ENCODE peak calls at places on chromosomes 16 and 17, in four cellular contexts. X is HCT116, P is HepG2, F is K562. H is an unnamed sample.

GRCh38 chr16:81500833-81501521 is 56.4 kb downstream of the CMIP start:
- DNase-seq in X (no peak), P (no peak), F (no peak), H (no peak)

GRCh38 chr16:71524566-71525553 is 1.4 kb upstream of the CHST4 start:
- DNase-seq in X (no peak), P (no peak), F (no peak), H (no peak)

GRCh38 chr16:53341787-53342186 is 92.5 kb upstream of the RBL2 start:
- DNase-seq in X (no peak), P (no peak), F (no peak), H (no peak)

GRCh38 chr16:1364510-1364909 is 12.8 kb downstream of the GNPTG start:
- DNase-seq in X (no peak), P (no peak), F (no peak), H (no peak)

GRCh38 chr17:55348749-55349354 is 72.8 kb downstream of the MMD start:
- DNase-seq in X (peak), P (peak), F (peak), H (peak)

GRCh38 chr17:45839442-45839841 is 5.2 kb upstream of the SPPL2C start:
- DNase-seq in X (no peak), P (no peak), F (no peak), H (no peak)

GRCh38 chr17:82698974-82699442 is 510 bp upstream of the RAB40B start:
- DNase-seq in X (no peak), P (no peak), F (peak), H (no peak)

GRCh38 chr17:73508057-73508930 is 136.0 kb downstream of the SDK2 start:
- DNase-seq in X (no peak), P (no peak), F (no peak), H (no peak)

GRCh38 chr16:46830417-46830901 is 521 bp downstream of the C16orf87 start:
- DNase-seq in X (no peak), P (no peak), F (peak), H (no peak)

GRCh38 chr17:4548721-4549531 is 6.3 kb downstream of the MYBBP1A start:
- DNase-seq in X (no peak), P (no peak), F (no peak), H (no peak)

GRCh38 chr16:12519986-12520385 is 283.7 kb downstream of the CPPED1 start:
- DNase-seq in X (no peak), P (no peak), F (no peak), H (no peak)

GRCh38 chr16:87570938-87571867 is 31.1 kb upstream of the JPH3 start:
- DNase-seq in X (peak), P (peak), F (peak), H (no peak)

GRCh38 chr17:82910770-82911169 is 70.9 kb upstream of the ZNF750 start:
- DNase-seq in X (no peak), P (no peak), F (no peak), H (no peak)

GRCh38 chr17:40463122-40463550 is 19.9 kb downstream of the IGFBP4 start:
- DNase-seq in X (no peak), P (no peak), F (no peak), H (no peak)

DNA sequence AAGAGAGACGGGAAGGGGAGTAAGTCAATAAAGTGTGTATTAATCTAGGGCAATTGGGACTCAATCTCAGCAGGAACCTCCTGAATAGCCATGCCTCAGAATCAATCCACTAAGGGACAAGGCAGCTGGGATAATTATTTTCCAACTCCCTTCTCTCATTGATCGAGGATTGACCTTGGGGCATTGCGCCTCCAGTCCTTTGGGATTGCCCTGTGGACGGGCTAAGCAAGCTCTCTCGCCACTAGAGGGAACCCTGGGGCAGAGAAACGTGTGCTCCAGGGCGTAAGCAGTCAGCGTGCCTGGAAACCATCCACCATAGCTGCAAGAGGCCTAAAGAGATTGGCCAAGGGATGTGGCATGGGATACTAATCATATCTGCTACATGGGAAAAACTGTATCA is 53.9 kb upstream of the ERCC4 start:
- DNase-seq in X (peak), P (peak), F (peak), H (peak)
- TF ChIP-seq CTCF in X (peak), P (peak), F (peak), H (peak)

DNA sequence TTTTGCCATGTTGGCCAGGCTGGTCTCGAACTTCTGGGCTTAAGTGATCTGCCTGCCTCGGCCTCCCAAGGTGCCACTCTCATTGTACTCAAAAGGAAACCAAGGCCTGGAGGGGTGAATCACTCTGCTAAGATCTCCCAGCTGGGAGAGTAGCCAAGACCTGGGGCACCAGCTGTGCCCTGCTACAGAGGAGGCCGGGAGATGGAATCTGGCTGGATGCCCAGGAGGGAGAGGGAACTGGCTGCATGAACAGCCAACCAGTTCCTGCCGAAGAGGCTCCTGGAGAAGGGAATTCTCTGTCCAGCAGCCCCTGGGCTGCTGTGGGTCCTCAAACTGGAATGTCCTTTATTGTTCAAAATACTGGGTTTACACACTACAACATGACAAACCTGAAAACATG is 238.7 kb upstream of the CIBAR2 start:
- DNase-seq in X (peak), P (no peak), F (no peak), H (peak)
- H3K27ac ChIP-seq in X (peak), P (no peak), F (no peak), H (peak)

GRCh38 chr16:24688359-24688758 is 41.1 kb upstream of the TNRC6A start:
- DNase-seq in X (no peak), P (no peak), F (no peak), H (no peak)

GRCh38 chr16:24683250-24683649 is 46.2 kb upstream of the TNRC6A start:
- DNase-seq in X (no peak), P (no peak), F (no peak), H (no peak)

GRCh38 chr16:24686678-24687077 is 42.8 kb upstream of the TNRC6A start:
- DNase-seq in X (no peak), P (no peak), F (no peak), H (no peak)

GRCh38 chr16:24683847-24684493 is 45.5 kb upstream of the TNRC6A start:
- DNase-seq in X (no peak), P (no peak), F (no peak), H (no peak)

DNA sequence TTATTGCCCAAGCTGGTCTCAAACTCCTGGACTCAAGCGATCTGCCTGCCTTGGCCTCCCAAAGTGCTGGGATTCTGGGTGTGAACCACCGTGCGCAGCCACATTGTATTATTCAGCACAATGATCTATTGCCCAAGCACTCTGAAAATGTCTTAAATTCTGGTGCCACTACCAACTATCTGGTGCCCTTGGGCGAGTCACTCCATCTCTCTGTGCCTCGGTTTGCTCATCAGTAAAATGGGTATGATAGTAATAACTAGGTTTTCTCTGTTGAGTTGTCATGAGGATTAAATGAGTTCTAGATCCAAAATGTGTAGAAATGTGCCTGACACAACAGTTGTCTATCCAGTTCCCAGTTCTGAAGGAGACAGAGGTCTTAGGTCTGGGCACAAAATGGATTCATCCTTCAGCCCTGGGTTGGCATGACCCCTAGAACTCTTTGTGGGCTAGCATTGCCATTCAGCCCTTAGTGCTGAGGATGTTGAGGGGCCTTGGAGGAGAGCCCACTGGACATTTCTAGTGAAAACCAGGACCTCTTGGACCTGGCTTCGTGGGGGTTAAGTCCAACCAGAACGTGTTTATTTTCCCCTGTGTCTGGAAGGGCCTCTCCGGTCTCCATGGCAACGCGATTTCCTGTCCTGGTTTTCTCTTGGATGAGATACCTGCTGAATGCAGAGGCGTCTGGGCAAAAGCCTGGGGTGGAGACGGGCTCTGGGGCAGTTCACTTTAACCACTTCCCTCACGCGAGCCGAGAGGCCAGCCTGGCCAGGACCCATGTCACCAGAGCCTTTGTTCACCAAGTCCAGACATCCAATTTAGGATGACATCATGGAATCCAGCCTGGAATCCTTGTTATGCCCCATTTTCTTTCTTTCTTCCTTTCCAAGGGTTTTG is 43.7 kb upstream of the TNRC6A start:
- DNase-seq in X (no peak), P (peak), F (no peak), H (no peak)
- TF ChIP-seq TCF7L2 in X (no peak), P (no peak), F (no peak), H (no peak)

GRCh38 chr16:2483160-2483559 is 8.2 kb downstream of the TBC1D24 start:
- DNase-seq in X (no peak), P (no peak), F (no peak), H (no peak)

GRCh38 chr16:2480948-2481347 is 6.0 kb downstream of the TBC1D24 start:
- DNase-seq in X (no peak), P (no peak), F (no peak), H (no peak)

GRCh38 chr16:2482181-2483107 is 7.5 kb downstream of the TBC1D24 start:
- DNase-seq in X (no peak), P (no peak), F (no peak), H (no peak)

GRCh38 chr16:2483939-2484897 is 9.3 kb downstream of the TBC1D24 start:
- DNase-seq in X (no peak), P (no peak), F (no peak), H (no peak)

DNA sequence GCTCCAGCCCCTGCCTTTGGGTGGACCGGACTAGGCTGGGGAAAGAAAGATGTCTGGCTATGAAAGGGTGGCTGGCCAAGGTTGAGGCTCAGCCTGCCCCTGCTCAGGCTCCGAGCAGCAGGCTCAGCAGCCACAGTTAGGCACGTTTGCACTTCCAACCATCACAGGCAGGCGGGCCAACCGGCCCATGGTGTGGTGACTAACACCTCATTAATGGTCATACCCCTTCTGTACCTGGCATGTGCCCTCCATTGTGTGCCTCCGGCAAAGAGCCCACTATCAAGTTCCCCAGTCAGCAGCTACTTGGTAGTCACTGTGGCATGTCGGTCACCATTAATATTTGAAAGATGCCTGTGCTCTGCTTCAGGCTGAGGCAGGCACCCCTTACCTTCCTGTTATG is 6.7 kb downstream of the TBC1D24 start:
- DNase-seq in X (no peak), P (no peak), F (no peak), H (no peak)
- TF ChIP-seq CTCF in X (no peak), P (no peak), F (no peak), H (no peak)

DNA sequence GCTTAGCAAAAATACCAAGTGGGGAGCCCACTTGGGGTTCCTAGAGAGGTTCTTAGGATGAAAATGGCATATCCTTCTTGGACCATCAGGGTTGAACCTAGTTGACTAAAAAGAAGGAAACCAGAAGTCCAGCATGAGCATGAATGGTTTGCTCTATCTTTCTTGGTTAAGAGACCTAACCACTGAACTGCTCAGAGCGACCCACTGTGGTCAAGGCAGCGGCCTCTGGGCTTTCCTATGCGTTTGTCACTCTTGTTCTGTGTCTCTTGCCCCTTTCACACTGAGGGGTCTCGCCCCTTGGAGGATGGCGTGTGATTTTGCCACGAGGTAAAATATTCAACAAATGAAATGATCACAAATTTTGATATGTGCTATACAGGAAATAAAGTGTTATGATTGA is 526 bp upstream of the BORCS6 start:
- DNase-seq in X (no peak), P (no peak), F (no peak), H (no peak)
- H3K27ac ChIP-seq in X (peak), P (peak), F (peak), H (peak)

GRCh38 chr17:33523577-33523981 is 230.5 kb upstream of the ASIC2 start:
- DNase-seq in X (no peak), P (no peak), F (no peak), H (no peak)

GRCh38 chr17:33519692-33520091 is 226.6 kb upstream of the ASIC2 start:
- DNase-seq in X (no peak), P (no peak), F (peak), H (no peak)

GRCh38 chr17:33522623-33523022 is 229.5 kb upstream of the ASIC2 start:
- DNase-seq in X (no peak), P (no peak), F (peak), H (no peak)

GRCh38 chr17:33521784-33522183 is 228.7 kb upstream of the ASIC2 start:
- DNase-seq in X (no peak), P (no peak), F (peak), H (no peak)

DNA sequence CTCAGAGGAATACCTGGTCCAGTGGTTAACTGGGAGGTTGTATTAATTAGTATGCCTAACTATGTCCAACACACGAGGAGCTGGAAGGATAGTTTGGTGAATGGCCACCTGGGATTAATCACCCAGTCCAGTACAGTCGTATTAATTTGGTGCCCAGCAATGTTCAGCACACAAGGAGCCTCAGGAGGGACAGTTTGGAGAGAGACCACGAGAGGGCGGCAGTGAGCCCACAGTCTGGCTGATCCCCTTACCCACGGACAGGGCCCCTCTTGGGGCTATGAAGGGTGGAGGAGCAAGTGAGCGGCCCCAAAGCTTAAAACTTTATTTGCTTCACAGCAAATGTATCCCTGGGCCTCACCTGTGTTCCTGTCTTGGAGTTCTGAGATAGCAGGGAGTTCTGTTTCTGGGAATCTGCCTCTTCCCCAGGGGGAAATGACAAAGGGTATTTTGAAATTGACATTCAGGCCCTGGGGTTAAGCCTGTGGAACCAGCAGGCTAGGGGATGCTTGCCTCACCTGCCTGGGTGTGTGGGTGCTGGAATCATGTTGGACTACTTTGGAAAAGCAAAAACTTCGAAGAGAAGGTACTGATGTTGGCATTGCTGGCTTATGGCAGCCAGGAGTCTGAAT is 227.4 kb upstream of the ASIC2 start:
- DNase-seq in X (no peak), P (peak), F (peak), H (peak)
- TF ChIP-seq TCF7L2 in X (no peak), P (no peak), F (no peak), H (no peak)

DNA sequence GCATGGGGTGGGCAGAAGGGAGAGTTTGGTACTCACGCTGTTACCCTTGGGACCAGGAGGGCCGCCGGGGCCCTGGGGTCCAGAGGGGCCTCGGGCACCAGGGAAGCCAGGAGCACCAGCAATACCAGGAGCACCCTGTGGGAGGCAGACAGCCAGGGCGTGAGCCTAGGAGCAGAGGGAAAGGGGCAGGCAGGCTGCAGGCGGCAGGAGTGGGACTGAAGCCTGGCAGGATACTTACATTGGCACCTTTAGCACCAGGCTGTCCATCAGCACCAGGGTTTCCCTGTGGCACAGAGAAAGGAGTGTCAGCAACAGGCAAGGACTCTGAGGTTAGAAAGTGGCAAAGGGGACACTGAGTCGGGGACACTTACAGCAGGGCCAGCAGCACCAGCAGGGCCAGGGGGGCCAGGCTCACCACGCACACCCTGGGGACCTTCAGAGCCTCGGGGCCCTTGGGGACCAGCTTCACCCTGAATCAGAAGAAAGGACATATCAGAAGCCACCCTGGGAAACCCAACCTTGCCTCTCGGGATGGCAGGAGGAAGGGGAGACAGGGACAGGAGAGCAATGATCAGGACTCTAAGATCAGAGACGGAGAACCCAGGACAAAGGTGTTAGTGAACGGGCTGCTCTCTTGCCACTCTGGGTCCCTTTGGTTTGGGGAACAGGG is 6.1 kb downstream of the COL1A1 start:
- DNase-seq in X (no peak), P (no peak), F (no peak), H (no peak)
- TF ChIP-seq CTCF in X (peak), P (peak), F (peak), H (no peak)